ENCODE peak calls at places on chromosomes 13 and 19, in five cellular contexts. L is stimulated activated CD8-positive, alpha-beta memory T cell treated with anti-CD3 and anti-CD28 coated beads, Interleukin-2, amount 100 ng/mL, for 1 hour; R is NCI-H1105; X is smooth muscle cell of the brain vasculature; Z is astrocyte of the spinal cord. Y is an unnamed sample.

GRCh38 chr13:45681101-45681500 is 21.0 kb upstream of the CBY2 start:
- DNase-seq in L (no peak), R (no peak), X (no peak), Z (peak), Y (no peak)

GRCh38 chr19:31560021-31560770 is 211.0 kb upstream of the TSHZ3 start:
- DNase-seq in L (no peak), R (no peak), X (no peak), Z (no peak), Y (no peak)

GRCh38 chr19:34259367-34259865 is 5.1 kb downstream of the GARRE1 start:
- DNase-seq in L (no peak), R (no peak), X (no peak), Z (peak), Y (no peak)

GRCh38 chr13:114048463-114048862 is 74.6 kb upstream of the C13orf46 start:
- DNase-seq in L (no peak), R (no peak), X (no peak), Z (no peak), Y (no peak)

GRCh38 chr13:102286326-102286725 is 115.5 kb downstream of the FGF14 start:
- DNase-seq in L (no peak), R (no peak), X (no peak), Z (peak), Y (no peak)

GRCh38 chr19:38544569-38545315 is 73.0 kb downstream of the MAP4K1 start:
- DNase-seq in L (no peak), R (no peak), X (no peak), Z (no peak), Y (peak)

GRCh38 chr19:7795555-7796161 is 32.6 kb downstream of the CLEC4M start:
- DNase-seq in L (no peak), R (no peak), X (no peak), Z (no peak), Y (no peak)

GRCh38 chr13:48783181-48783630 is 129.5 kb downstream of the CYSLTR2 start:
- DNase-seq in L (no peak), R (no peak), X (peak), Z (peak), Y (no peak)

GRCh38 chr13:89899302-89900103 is 1448.0 kb upstream of the MIR17HG start:
- DNase-seq in L (no peak), R (no peak), X (no peak), Z (no peak), Y (no peak)

GRCh38 chr19:46426035-46426505 is 2.7 kb downstream of the PNMA8C start:
- DNase-seq in L (no peak), R (peak), X (no peak), Z (peak), Y (no peak)

GRCh38 chr19:17703823-17704463 is 15.3 kb upstream of the MAP1S start:
- DNase-seq in L (peak), R (no peak), X (no peak), Z (no peak), Y (no peak)

GRCh38 chr19:10533656-10534386 is 9.9 kb upstream of the ATG4D start:
- DNase-seq in L (no peak), R (no peak), X (no peak), Z (peak), Y (no peak)

GRCh38 chr13:20291037-20291436 is 58.9 kb upstream of the GJB6 start:
- DNase-seq in L (no peak), R (no peak), X (no peak), Z (no peak), Y (no peak)

GRCh38 chr19:50921391-50922315 is 10.5 kb upstream of the KLK4 start:
- DNase-seq in L (no peak), R (no peak), X (no peak), Z (no peak), Y (no peak)

GRCh38 chr19:540867-541637 is 2.8 kb upstream of the GZMM start:
- DNase-seq in L (no peak), R (no peak), X (no peak), Z (no peak), Y (no peak)

GRCh38 chr19:45173816-45174215 is 4.2 kb downstream of the TRAPPC6A start:
- DNase-seq in L (no peak), R (no peak), X (no peak), Z (peak), Y (no peak)

GRCh38 chr19:12779162-12779993 is 4.0 kb upstream of the HOOK2 start:
- DNase-seq in L (no peak), R (peak), X (no peak), Z (peak), Y (no peak)

GRCh38 chr19:46574533-46574932 is 26.6 kb upstream of the CALM3 start:
- DNase-seq in L (no peak), R (no peak), X (no peak), Z (no peak), Y (no peak)

GRCh38 chr13:100526299-100527030 is 62.1 kb downstream of the GGACT start:
- DNase-seq in L (no peak), R (no peak), X (no peak), Z (no peak), Y (no peak)

GRCh38 chr19:4866595-4867424 is 657 bp downstream of the PLIN3 start:
- DNase-seq in L (no peak), R (no peak), X (no peak), Z (peak), Y (no peak)